ENCODE peak calls at places on chromosomes 12 and 14, in five cellular contexts. O is AG04450, C is fibroblast of lung, N is breast epithelium, M is neural progenitor cell. Q is an unnamed sample. For H3K27me3, the result is how much of the 10 kb centered on the place peaks cover.

GRCh38 chr14:69376439-69376838 is 21.7 kb downstream of the ERH start:
- DNase-seq in O (no peak), C (peak), N (no peak), M (no peak), Q (no peak)

GRCh38 chr12:15049456-15050153 is 76.8 kb downstream of the PDE6H start:
- DNase-seq in O (no peak), C (no peak), N (no peak), M (no peak), Q (no peak)

GRCh38 chr12:90085491-90086274 is 377.0 kb upstream of the ATP2B1 start:
- DNase-seq in O (peak), C (peak), N (no peak), M (peak), Q (no peak)

GRCh38 chr12:56488041-56488955 is at the start of gene GLS2:
- DNase-seq in O (peak), C (peak), N (peak), M (peak), Q (peak)

GRCh38 chr12:122894173-122895121 is 1.5 kb downstream of the VPS37B start:
- DNase-seq in O (no peak), C (no peak), N (no peak), M (no peak), Q (no peak)

GRCh38 chr14:52314521-52315354 is 626 bp downstream of the PTGER2 start:
- DNase-seq in O (no peak), C (peak), N (no peak), M (peak), Q (no peak)

GRCh38 chr12:75878382-75878720 is 153.2 kb downstream of the PHLDA1 start:
- DNase-seq in O (peak), C (no peak), N (no peak), M (no peak), Q (no peak)

GRCh38 chr12:43118881-43119280 is 433.1 kb downstream of the ADAMTS20 start:
- DNase-seq in O (no peak), C (no peak), N (no peak), M (no peak), Q (no peak)

GRCh38 chr12:2294651-2295475 is 242.1 kb downstream of the CACNA1C start:
- DNase-seq in O (no peak), C (peak), N (no peak), M (no peak), Q (no peak)

GRCh38 chr12:2627343-2628191 is 167.2 kb upstream of the FKBP4 start:
- DNase-seq in O (no peak), C (no peak), N (no peak), M (no peak), Q (no peak)

GRCh38 chr14:50647753-50648152 is 20.4 kb downstream of the SAV1 start:
- DNase-seq in O (no peak), C (no peak), N (no peak), M (no peak), Q (no peak)

GRCh38 chr12:20194171-20194570 is 174.2 kb upstream of the PDE3A start:
- DNase-seq in O (no peak), C (peak), N (no peak), M (peak), Q (no peak)

GRCh38 chr12:122888232-122888752 is 7.6 kb downstream of the VPS37B start:
- DNase-seq in O (no peak), C (peak), N (peak), M (peak), Q (no peak)

GRCh38 chr14:60179296-60179924 is 14.2 kb upstream of the DHRS7 start:
- DNase-seq in O (peak), C (peak), N (no peak), M (no peak), Q (no peak)

GRCh38 chr12:115872212-115872611 is 405.3 kb downstream of the MED13L start:
- DNase-seq in O (no peak), C (no peak), N (no peak), M (peak), Q (no peak)

GRCh38 chr12:85713368-85713767 is 122.8 kb downstream of the RASSF9 start:
- DNase-seq in O (no peak), C (peak), N (no peak), M (no peak), Q (no peak)

GRCh38 chr12:4215862-4216541 is 57.6 kb upstream of the CCND2 start:
- DNase-seq in O (no peak), C (no peak), N (no peak), M (no peak), Q (peak)

GRCh38 chr12:41497362-41497761 is 309.2 kb downstream of the PDZRN4 start:
- DNase-seq in O (no peak), C (no peak), N (no peak), M (no peak), Q (no peak)

GRCh38 chr14:26204954-26205479 is 392.8 kb downstream of the NOVA1 start:
- DNase-seq in O (no peak), C (peak), N (no peak), M (peak), Q (no peak)

GRCh38 chr14:57266060-57266459 is 2.6 kb downstream of the EXOC5 start:
- DNase-seq in O (no peak), C (no peak), N (no peak), M (no peak), Q (no peak)

GRCh38 chr12:75814856-75815754 is 216.5 kb downstream of the PHLDA1 start:
- DNase-seq in O (peak), C (peak), N (no peak), M (no peak), Q (no peak)

GRCh38 chr12:127640181-127640886 is 626.6 kb upstream of the TMEM132C start:
- DNase-seq in O (no peak), C (peak), N (no peak), M (no peak), Q (no peak)

GRCh38 chr12:116273813-116274551 is 3.5 kb downstream of the MED13L start:
- DNase-seq in O (no peak), C (no peak), N (no peak), M (no peak), Q (no peak)

GRCh38 chr14:34199585-34199984 is 248.7 kb upstream of the EGLN3 start:
- DNase-seq in O (no peak), C (peak), N (no peak), M (no peak), Q (no peak)

GRCh38 chr12:14836336-14837210 is 6.8 kb downstream of the ART4 start:
- DNase-seq in O (peak), C (peak), N (no peak), M (no peak), Q (no peak)

GRCh38 chr12:130609966-130610365 is 106.1 kb downstream of the RIMBP2 start:
- DNase-seq in O (no peak), C (no peak), N (no peak), M (no peak), Q (no peak)

GRCh38 chr14:99067141-99067920 is 204.7 kb downstream of the BCL11B start:
- DNase-seq in O (no peak), C (no peak), N (no peak), M (no peak), Q (peak)

GRCh38 chr14:75142494-75142893 is 15.6 kb upstream of the NEK9 start:
- DNase-seq in O (no peak), C (no peak), N (no peak), M (no peak), Q (no peak)

DNA sequence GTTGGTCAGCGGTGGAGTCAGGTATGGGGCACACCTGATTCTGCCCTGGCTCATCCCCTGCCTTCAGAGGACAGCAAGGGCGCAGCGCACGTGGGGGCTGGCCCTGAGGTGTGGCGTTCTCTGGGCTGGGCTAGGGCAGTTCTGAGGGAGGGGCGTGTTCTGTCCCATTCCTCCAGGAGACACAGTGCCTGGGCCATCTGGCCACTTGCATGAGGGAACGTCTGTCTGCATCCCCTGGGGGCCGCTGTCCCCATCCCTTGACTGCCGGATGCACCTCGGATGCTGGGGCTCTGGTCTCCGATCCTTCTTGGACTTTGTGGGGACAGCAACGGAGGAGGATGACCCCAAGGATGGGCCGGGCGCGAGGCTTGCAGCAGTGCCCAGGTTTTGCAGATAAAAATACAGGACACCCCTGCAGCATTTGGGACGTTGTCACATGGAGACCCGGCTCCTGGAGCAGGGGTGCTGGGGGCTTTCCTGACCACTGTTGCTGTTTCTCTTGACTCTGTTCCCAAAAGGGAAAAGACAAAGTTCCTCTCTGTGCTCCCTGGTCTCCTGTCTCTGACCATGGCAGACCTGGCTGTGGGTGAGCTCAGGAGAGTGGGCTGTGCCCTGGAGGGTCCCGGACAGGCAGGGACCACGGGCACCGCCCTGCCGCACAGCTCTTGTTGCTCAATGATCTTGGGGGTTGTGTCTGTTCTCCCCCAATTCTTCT is 6.9 kb downstream of the MTA1 start:
- DNase-seq in O (no peak), C (no peak), N (no peak), M (no peak), Q (no peak)
- H3K27ac ChIP-seq in O (no peak), C (no peak), N (no peak), M (no peak), Q (no peak)

GRCh38 chr12:93915411-93915810 is 233.0 kb upstream of the PLXNC1 start:
- DNase-seq in O (no peak), C (no peak), N (no peak), M (no peak), Q (no peak)

GRCh38 chr12:93922583-93923006 is 225.8 kb upstream of the PLXNC1 start:
- DNase-seq in O (no peak), C (peak), N (no peak), M (no peak), Q (no peak)

GRCh38 chr12:93921511-93921910 is 226.9 kb upstream of the PLXNC1 start:
- DNase-seq in O (no peak), C (no peak), N (no peak), M (no peak), Q (no peak)

GRCh38 chr12:93918900-93919299 is 229.5 kb upstream of the PLXNC1 start:
- DNase-seq in O (no peak), C (no peak), N (no peak), M (no peak), Q (no peak)

GRCh38 chr12:93918262-93918661 is 230.1 kb upstream of the PLXNC1 start:
- DNase-seq in O (no peak), C (peak), N (no peak), M (no peak), Q (no peak)
- TF ChIP-seq CTCF in O (no peak), C (no peak), N (no peak), M (no peak), Q (no peak)

DNA sequence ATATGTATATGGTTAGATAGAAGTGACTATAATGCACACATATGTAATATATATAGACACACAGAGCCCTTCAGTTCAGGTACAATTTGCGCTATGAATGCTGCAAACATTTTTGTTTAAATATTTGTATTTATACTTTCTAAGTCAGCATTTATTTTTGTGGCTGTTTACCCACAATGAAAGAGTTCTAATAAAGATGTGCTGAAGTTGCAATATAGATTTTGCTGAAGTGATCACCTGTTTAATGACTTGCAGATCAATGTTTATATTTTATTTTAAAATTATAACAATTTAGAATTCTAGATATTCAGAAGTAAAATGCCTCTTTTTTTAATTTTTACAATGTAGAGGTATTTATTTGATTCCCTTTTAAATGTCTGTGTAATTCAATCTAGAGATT is 3.5 kb downstream of the FOXG1 start:
- DNase-seq in O (no peak), C (no peak), N (no peak), M (no peak), Q (no peak)
- H3K27me3 ChIP-seq in O (half or more), C (half or more), N (under half), M (half or more), Q (under half)

GRCh38 chr12:95168746-95169145 is 48.5 kb downstream of the FGD6 start:
- DNase-seq in O (no peak), C (peak), N (no peak), M (peak), Q (no peak)

GRCh38 chr12:95169368-95169767 is 47.9 kb downstream of the FGD6 start:
- DNase-seq in O (peak), C (peak), N (no peak), M (peak), Q (no peak)

GRCh38 chr12:95177201-95177768 is 40.0 kb downstream of the FGD6 start:
- DNase-seq in O (no peak), C (peak), N (no peak), M (no peak), Q (no peak)

GRCh38 chr12:95178136-95178535 is 39.1 kb downstream of the FGD6 start:
- DNase-seq in O (no peak), C (no peak), N (no peak), M (no peak), Q (no peak)

GRCh38 chr12:95173392-95174251 is 43.6 kb downstream of the FGD6 start:
- DNase-seq in O (peak), C (peak), N (peak), M (no peak), Q (peak)
- H3K27ac ChIP-seq in O (peak), C (no peak), N (peak), M (no peak), Q (peak)

GRCh38 chr14:54881235-54881760 is 21.3 kb downstream of the GCH1 start:
- DNase-seq in O (no peak), C (peak), N (no peak), M (no peak), Q (peak)
- TF ChIP-seq CTCF in O (no peak), C (no peak), N (no peak), M (no peak), Q (no peak)

GRCh38 chr14:61623927-61624326 is 71.4 kb upstream of the HIF1A start:
- DNase-seq in O (no peak), C (no peak), N (no peak), M (no peak), Q (no peak)
- H3K27me3 ChIP-seq in O (under half), C (under half), N (under half), M (under half), Q (under half)

DNA sequence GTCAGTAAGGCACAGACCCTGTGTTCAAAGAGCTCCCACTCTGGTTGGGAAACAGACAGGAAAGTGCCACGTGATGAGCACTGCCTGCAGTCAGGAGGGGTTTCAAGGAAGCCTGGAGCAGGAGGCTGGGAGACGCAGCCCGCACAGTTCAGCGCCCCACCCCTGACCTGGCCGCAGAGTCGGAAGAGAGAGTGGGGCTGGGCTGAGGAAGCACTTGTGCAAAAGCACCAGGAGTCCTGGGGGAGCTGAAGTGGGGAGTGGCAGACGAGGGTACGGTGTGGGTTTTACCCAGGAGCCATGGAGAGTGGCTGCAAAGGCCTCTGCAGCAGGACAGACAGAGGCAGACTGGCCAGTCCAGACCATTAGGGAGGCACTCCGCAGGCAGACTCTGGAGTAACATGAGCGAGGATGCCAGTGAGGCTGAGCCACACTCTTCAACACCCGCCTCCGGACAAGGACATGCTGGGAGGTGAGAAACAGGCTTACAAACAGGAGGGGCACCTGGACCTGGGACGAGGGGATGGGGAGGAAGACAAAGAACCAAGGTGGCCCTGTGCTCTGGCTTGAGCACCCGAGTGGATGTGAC is 85.7 kb upstream of the GPR68 start:
- DNase-seq in O (no peak), C (no peak), N (no peak), M (no peak), Q (no peak)
- H3K27ac ChIP-seq in O (no peak), C (no peak), N (no peak), M (no peak), Q (no peak)

DNA sequence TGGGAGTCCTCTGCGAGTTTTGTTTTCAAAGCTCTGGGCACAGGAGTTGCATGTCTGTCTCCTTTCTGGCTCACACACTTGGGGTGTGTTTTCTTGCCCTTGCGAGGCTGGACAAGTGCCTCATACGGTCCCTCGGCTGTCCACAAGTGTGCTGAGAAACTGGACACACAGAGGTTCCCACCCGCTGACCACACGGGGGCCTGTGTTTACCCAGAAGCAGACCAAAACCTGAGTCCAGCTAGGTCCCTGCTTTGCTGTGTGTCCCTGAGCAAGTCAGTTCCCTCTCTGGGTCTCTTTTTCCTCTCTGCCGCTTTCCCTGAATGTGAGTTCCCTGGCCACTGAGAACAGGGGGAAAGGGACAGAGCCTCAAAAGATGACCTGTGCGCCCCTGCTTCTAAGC is 678 bp upstream of the OAS2 start:
- DNase-seq in O (no peak), C (no peak), N (no peak), M (no peak), Q (no peak)
- TF ChIP-seq CTCF in O (no peak), C (no peak), N (no peak), M (no peak), Q (no peak)

DNA sequence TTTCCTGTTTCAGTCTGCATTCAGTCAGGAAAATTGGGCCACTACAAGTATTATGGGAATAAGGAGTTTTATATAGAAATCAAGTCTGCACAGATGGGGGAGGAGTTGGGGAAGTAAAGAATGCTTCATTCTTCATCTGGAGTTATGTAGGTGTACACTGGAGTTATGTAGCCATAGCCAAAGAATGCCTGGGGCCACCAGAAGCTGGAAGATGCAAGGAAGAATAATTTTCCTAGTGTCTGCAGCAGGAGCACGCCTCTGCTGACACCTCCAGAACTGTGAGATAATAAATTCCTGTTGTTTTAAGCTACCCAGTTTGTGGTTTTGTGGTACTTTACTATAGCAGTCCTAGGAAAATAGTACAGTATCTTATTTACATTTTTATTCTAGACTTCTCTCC is 333.4 kb downstream of the NELL2 start:
- DNase-seq in O (no peak), C (peak), N (no peak), M (no peak), Q (no peak)
- H3K27me3 ChIP-seq in O (under half), C (under half), N (under half), M (under half), Q (under half)

GRCh38 chr12:68899251-68899771 is 33.7 kb downstream of the CPM start:
- DNase-seq in O (no peak), C (peak), N (no peak), M (no peak), Q (no peak)
- H3K27ac ChIP-seq in O (no peak), C (no peak), N (no peak), M (no peak), Q (no peak)